ENCODE peak calls at places on chromosomes 11 and 22, in seven cellular contexts. One of them, this sample, is unnamed.

GRCh38 chr11:57191308-57191707 is 9.6 kb downstream of the LRRC55 start:
- DNase-seq in sigmoid colon: no peak
- DNase-seq in gastrocnemius medialis: no peak
- DNase-seq in lower leg skin: no peak
- DNase-seq in transverse colon: no peak
- DNase-seq in heart left ventricle: no peak
- DNase-seq in ovary: no peak
- DNase-seq in this sample: no peak

GRCh38 chr11:47327025-47327424 is 25.5 kb downstream of the MYBPC3 start:
- DNase-seq in lower leg skin: no peak
- DNase-seq in heart left ventricle: no peak
- DNase-seq in gastrocnemius medialis: no peak
- DNase-seq in ovary: no peak
- DNase-seq in sigmoid colon: no peak
- DNase-seq in transverse colon: no peak
- DNase-seq in this sample: no peak

GRCh38 chr11:107719557-107720304 is 7.9 kb upstream of the SLN start:
- DNase-seq in transverse colon: no peak
- DNase-seq in ovary: no peak
- DNase-seq in heart left ventricle: no peak
- DNase-seq in gastrocnemius medialis: peak; percentile 53
- DNase-seq in sigmoid colon: no peak
- DNase-seq in lower leg skin: no peak
- DNase-seq in this sample: no peak

GRCh38 chr11:38718049-38718448 is 2120.0 kb upstream of the RAG2 start:
- DNase-seq in ovary: no peak
- DNase-seq in gastrocnemius medialis: no peak
- DNase-seq in transverse colon: no peak
- DNase-seq in heart left ventricle: no peak
- DNase-seq in sigmoid colon: no peak
- DNase-seq in lower leg skin: no peak
- DNase-seq in this sample: no peak

GRCh38 chr11:59545179-59546020 is 34.1 kb downstream of the OR4D9 start:
- DNase-seq in sigmoid colon: no peak
- DNase-seq in gastrocnemius medialis: no peak
- DNase-seq in transverse colon: no peak
- DNase-seq in lower leg skin: no peak
- DNase-seq in heart left ventricle: no peak
- DNase-seq in ovary: peak; percentile 88
- DNase-seq in this sample: no peak

GRCh38 chr11:76776472-76776871 is 6.7 kb upstream of the TSKU start:
- DNase-seq in transverse colon: no peak
- DNase-seq in sigmoid colon: no peak
- DNase-seq in ovary: no peak
- DNase-seq in heart left ventricle: no peak
- DNase-seq in gastrocnemius medialis: no peak
- DNase-seq in lower leg skin: no peak
- DNase-seq in this sample: no peak

GRCh38 chr11:115990004-115990447 is 485.8 kb upstream of the CADM1 start:
- DNase-seq in sigmoid colon: no peak
- DNase-seq in transverse colon: peak; percentile 15
- DNase-seq in ovary: no peak
- DNase-seq in lower leg skin: no peak
- DNase-seq in gastrocnemius medialis: no peak
- DNase-seq in heart left ventricle: no peak
- DNase-seq in this sample: no peak

GRCh38 chr11:112999518-112999917 is 38.3 kb downstream of the NCAM1 start:
- DNase-seq in heart left ventricle: no peak
- DNase-seq in transverse colon: no peak
- DNase-seq in ovary: no peak
- DNase-seq in lower leg skin: no peak
- DNase-seq in sigmoid colon: no peak
- DNase-seq in gastrocnemius medialis: no peak
- DNase-seq in this sample: no peak

GRCh38 chr22:35611891-35612576 is 5.1 kb downstream of the MB start:
- DNase-seq in lower leg skin: no peak
- DNase-seq in gastrocnemius medialis: peak; percentile 69
- DNase-seq in heart left ventricle: no peak
- DNase-seq in ovary: no peak
- DNase-seq in sigmoid colon: peak; percentile 84
- DNase-seq in transverse colon: peak; percentile 56
- DNase-seq in this sample: no peak

GRCh38 chr11:132589802-132590201 is 942.5 kb downstream of the OPCML start:
- DNase-seq in lower leg skin: no peak
- DNase-seq in ovary: no peak
- DNase-seq in transverse colon: no peak
- DNase-seq in sigmoid colon: no peak
- DNase-seq in heart left ventricle: no peak
- DNase-seq in gastrocnemius medialis: no peak
- DNase-seq in this sample: no peak

GRCh38 chr11:65588199-65589054 is 7.2 kb downstream of the KCNK7 start:
- DNase-seq in gastrocnemius medialis: peak; percentile 80
- DNase-seq in ovary: peak; percentile 61
- DNase-seq in heart left ventricle: peak; percentile 76
- DNase-seq in sigmoid colon: peak; percentile 86
- DNase-seq in transverse colon: peak; percentile 83
- DNase-seq in lower leg skin: no peak
- DNase-seq in this sample: no peak

GRCh38 chr11:44133335-44133946 is 38.0 kb downstream of the EXT2 start:
- DNase-seq in transverse colon: no peak
- DNase-seq in sigmoid colon: no peak
- DNase-seq in ovary: no peak
- DNase-seq in lower leg skin: no peak
- DNase-seq in heart left ventricle: no peak
- DNase-seq in gastrocnemius medialis: no peak
- DNase-seq in this sample: no peak

GRCh38 chr22:40908895-40909294 is 42.3 kb upstream of the RBX1 start:
- DNase-seq in gastrocnemius medialis: no peak
- DNase-seq in lower leg skin: no peak
- DNase-seq in transverse colon: no peak
- DNase-seq in heart left ventricle: no peak
- DNase-seq in sigmoid colon: no peak
- DNase-seq in ovary: no peak
- DNase-seq in this sample: no peak

GRCh38 chr22:27840436-27840835 is 38.9 kb upstream of the MN1 start:
- DNase-seq in gastrocnemius medialis: no peak
- DNase-seq in lower leg skin: peak; percentile 61
- DNase-seq in sigmoid colon: peak; percentile 42
- DNase-seq in ovary: peak; percentile 13
- DNase-seq in transverse colon: no peak
- DNase-seq in heart left ventricle: no peak
- DNase-seq in this sample: no peak

GRCh38 chr11:78902771-78903507 is 328.3 kb upstream of the NARS2 start:
- DNase-seq in ovary: no peak
- DNase-seq in heart left ventricle: no peak
- DNase-seq in gastrocnemius medialis: no peak
- DNase-seq in transverse colon: no peak
- DNase-seq in lower leg skin: no peak
- DNase-seq in sigmoid colon: no peak
- DNase-seq in this sample: no peak

DNA sequence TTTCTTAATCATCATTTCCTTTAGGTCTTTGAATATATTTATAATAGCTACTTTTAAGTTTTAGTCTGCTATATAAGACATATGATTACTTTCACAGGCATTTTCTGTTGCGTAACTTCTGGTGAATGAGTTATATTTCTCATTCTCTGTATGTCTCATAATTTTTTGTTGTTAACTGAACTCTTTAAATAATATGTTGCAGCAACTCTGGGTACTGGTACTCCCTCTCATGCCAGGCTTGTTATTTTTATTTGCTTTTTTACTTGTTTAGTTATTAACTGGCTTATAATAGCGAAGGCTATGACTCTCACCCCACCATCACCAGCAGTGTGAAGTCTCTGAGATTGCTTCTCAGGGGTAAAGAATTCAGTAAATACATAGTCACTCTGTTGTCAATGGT is 524.2 kb upstream of the CHORDC1 start:
- DNase-seq in heart left ventricle: no peak
- DNase-seq in transverse colon: no peak
- DNase-seq in ovary: no peak
- DNase-seq in sigmoid colon: no peak
- DNase-seq in gastrocnemius medialis: no peak
- DNase-seq in lower leg skin: no peak
- DNase-seq in this sample: no peak
- TF ChIP-seq CTCF in heart left ventricle: no peak
- TF ChIP-seq CTCF in transverse colon: no peak
- TF ChIP-seq CTCF in ovary: no peak
- TF ChIP-seq CTCF in sigmoid colon: no peak
- TF ChIP-seq CTCF in gastrocnemius medialis: no peak
- TF ChIP-seq CTCF in lower leg skin: no peak
- TF ChIP-seq CTCF in this sample: no peak

DNA sequence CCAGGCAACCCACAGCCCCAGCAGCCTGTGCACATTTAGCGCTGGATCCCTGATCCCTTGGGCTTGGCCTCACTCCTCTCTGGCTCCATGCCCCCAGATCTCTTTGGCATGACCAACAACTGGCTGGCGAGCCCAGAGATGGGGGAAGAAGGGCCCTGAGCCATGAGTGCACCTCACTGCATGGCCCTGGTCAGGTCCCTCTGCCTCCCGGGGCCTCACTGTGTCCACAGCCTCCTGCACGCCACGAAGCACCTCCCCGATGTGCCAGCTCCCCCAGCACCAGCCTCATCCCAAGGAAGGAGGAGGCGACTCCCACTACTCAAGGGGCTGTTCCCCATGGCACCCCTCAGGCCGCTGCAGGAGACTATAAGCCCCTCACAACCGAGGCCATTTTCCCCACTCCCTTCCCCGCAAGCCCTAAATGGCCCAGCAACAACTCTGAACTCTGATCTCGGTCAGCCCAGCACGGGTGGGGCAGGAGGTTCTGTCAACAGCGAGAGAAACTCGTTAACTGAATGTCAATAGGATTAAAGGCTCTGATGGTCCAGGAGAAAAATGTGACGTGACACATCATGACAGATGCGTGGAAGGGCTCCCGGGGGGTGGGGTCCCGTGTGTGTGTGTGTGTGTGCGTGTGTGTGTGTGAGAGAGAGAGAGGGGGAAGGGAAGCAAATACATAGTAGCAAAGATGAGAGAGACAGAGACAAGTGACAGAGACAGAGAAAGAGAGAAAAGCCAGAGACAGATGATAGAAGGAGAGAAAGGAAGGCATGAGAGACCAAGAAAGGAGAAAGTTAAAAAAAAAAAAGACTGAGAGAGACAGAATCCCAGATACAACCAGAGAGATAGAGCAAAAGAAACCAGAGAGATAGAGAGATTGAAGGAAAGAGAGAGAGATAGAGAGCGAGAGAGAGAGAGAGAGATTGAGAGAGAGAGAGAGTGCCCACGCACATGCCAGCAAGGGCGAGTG is 28.4 kb upstream of the SYT7 start:
- DNase-seq in transverse colon: peak; percentile 79
- DNase-seq in ovary: no peak
- DNase-seq in sigmoid colon: no peak
- DNase-seq in lower leg skin: no peak
- DNase-seq in gastrocnemius medialis: no peak
- DNase-seq in heart left ventricle: no peak
- DNase-seq in this sample: no peak
- TF ChIP-seq POLR2A in transverse colon: no peak
- TF ChIP-seq POLR2A in ovary: no peak
- TF ChIP-seq POLR2A in sigmoid colon: no peak
- TF ChIP-seq POLR2A in lower leg skin: no peak
- TF ChIP-seq POLR2A in gastrocnemius medialis: no peak
- TF ChIP-seq POLR2A in heart left ventricle: no peak
- TF ChIP-seq POLR2A in this sample: no peak

DNA sequence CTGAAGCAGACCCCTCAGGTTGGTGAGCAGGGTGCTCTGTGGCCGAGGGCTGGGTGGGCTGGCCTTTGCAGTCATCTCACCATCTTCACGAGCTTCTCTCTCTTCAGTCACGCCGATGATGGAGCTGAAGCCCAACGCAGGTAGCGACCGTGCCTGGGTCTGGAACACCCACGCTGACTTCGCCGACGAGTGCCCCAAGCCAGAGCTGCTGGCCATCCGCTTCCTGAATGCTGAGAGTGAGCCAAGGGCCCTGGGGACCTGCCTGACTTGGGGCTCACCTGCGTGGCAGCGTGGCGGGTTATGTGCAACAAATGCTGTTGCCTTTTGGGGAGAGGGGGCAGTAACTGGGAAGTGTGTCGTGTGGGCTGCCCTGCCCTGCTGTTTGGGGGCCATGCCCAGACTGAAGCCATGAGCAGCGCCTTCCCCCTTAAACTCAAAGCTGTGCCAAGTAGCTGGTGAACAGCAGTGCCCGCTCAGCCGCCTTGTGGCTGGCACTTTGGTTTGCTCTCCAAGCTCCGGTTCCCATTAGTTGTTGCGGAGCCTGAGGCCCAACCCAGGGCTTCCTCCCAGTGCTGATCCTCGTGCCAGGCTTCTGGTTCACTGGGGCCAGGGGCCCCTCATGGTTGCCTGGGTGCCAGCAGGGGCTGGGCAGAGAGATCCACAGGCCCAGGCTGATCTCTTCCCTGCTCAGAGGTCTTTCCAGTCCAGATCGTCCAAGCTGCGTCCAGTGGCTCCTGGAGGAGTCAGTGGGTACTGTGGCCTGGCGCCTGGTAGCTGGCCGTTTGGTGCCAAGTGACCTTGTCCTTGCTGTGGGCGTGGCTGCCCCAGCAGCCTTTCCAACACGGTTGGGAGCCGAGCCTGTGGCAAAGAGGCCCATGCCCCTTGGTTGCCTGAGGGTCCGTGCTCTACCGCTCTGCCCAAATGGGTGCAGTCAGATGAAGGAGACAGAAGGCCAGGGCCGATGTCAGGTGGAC is 6.1 kb upstream of the ZDHHC8 start:
- DNase-seq in heart left ventricle: no peak
- DNase-seq in lower leg skin: no peak
- DNase-seq in gastrocnemius medialis: no peak
- DNase-seq in sigmoid colon: no peak
- DNase-seq in ovary: no peak
- DNase-seq in transverse colon: no peak
- DNase-seq in this sample: no peak
- H3K4me3 ChIP-seq in heart left ventricle: no peak overlapping the region
- H3K4me3 ChIP-seq in lower leg skin: no peak overlapping the region
- H3K4me3 ChIP-seq in gastrocnemius medialis: no peak overlapping the region
- H3K4me3 ChIP-seq in sigmoid colon: no peak overlapping the region
- H3K4me3 ChIP-seq in ovary: no peak overlapping the region
- H3K4me3 ChIP-seq in transverse colon: no peak overlapping the region
- H3K4me3 ChIP-seq in this sample: no peak overlapping the region

GRCh38 chr11:114255289-114255688 is 40.9 kb upstream of the NNMT start:
- DNase-seq in ovary: no peak
- DNase-seq in sigmoid colon: no peak
- DNase-seq in heart left ventricle: no peak
- DNase-seq in transverse colon: no peak
- DNase-seq in lower leg skin: no peak
- DNase-seq in gastrocnemius medialis: no peak
- DNase-seq in this sample: no peak

GRCh38 chr11:114254571-114255146 is 41.5 kb upstream of the NNMT start:
- DNase-seq in ovary: no peak
- DNase-seq in lower leg skin: no peak
- DNase-seq in heart left ventricle: no peak
- DNase-seq in gastrocnemius medialis: no peak
- DNase-seq in transverse colon: no peak
- DNase-seq in sigmoid colon: no peak
- DNase-seq in this sample: no peak

GRCh38 chr11:114256176-114256897 is 39.9 kb upstream of the NNMT start:
- DNase-seq in heart left ventricle: no peak
- DNase-seq in ovary: no peak
- DNase-seq in lower leg skin: no peak
- DNase-seq in sigmoid colon: peak; percentile 74
- DNase-seq in gastrocnemius medialis: no peak
- DNase-seq in transverse colon: no peak
- DNase-seq in this sample: no peak

GRCh38 chr11:114251797-114252327 is 44.3 kb upstream of the NNMT start:
- DNase-seq in gastrocnemius medialis: no peak
- DNase-seq in sigmoid colon: peak; percentile 63
- DNase-seq in ovary: peak; percentile 58
- DNase-seq in lower leg skin: no peak
- DNase-seq in heart left ventricle: no peak
- DNase-seq in transverse colon: no peak
- DNase-seq in this sample: no peak

GRCh38 chr11:114253771-114254170 is 42.4 kb upstream of the NNMT start:
- DNase-seq in gastrocnemius medialis: no peak
- DNase-seq in transverse colon: no peak
- DNase-seq in ovary: no peak
- DNase-seq in heart left ventricle: no peak
- DNase-seq in lower leg skin: no peak
- DNase-seq in sigmoid colon: no peak
- DNase-seq in this sample: no peak
- TF ChIP-seq CTCF in gastrocnemius medialis: no peak
- TF ChIP-seq CTCF in transverse colon: no peak
- TF ChIP-seq CTCF in ovary: no peak
- TF ChIP-seq CTCF in heart left ventricle: no peak
- TF ChIP-seq CTCF in lower leg skin: no peak
- TF ChIP-seq CTCF in sigmoid colon: no peak
- TF ChIP-seq CTCF in this sample: no peak